ENCODE peak calls at places on chromosomes 3 and 15, in four cellular contexts. R is K562, I is HepG2, M is GM12878. C is an unnamed sample.

GRCh38 chr3:160038862-160039562 is 50.4 kb downstream of the IL12A start:
- DNase-seq in R (no peak), I (no peak), M (no peak), C (peak; percentile 54)

GRCh38 chr3:177347611-177348010 is 150.3 kb upstream of the TBL1XR1 start:
- DNase-seq in R (no peak), I (no peak), M (no peak), C (no peak)

GRCh38 chr3:123194552-123194951 is 7.2 kb upstream of the SEC22A start:
- DNase-seq in R (peak; percentile 46), I (peak; percentile 38), M (no peak), C (peak; percentile 83)

GRCh38 chr3:127483902-127484591 is 106.5 kb downstream of the TPRA1 start:
- DNase-seq in R (no peak), I (no peak), M (peak; percentile 38), C (no peak)

GRCh38 chr15:87877114-87877810 is 379.3 kb downstream of the NTRK3 start:
- DNase-seq in R (peak; percentile 11), I (no peak), M (no peak), C (no peak)

GRCh38 chr3:52636673-52637072 is 49.0 kb downstream of the PBRM1 start:
- DNase-seq in R (no peak), I (no peak), M (no peak), C (no peak)

GRCh38 chr3:66985336-66985920 is 12.7 kb upstream of the KBTBD8 start:
- DNase-seq in R (no peak), I (no peak), M (no peak), C (no peak)

GRCh38 chr15:23441204-23441603 is 5.8 kb downstream of the GOLGA6L2 start:
- DNase-seq in R (no peak), I (no peak), M (no peak), C (no peak)

GRCh38 chr15:98684441-98684840 is 36.1 kb downstream of the IGF1R start:
- DNase-seq in R (no peak), I (no peak), M (no peak), C (no peak)

GRCh38 chr3:175598740-175599139 is 739.6 kb downstream of the NAALADL2 start:
- DNase-seq in R (no peak), I (no peak), M (no peak), C (no peak)

GRCh38 chr15:68712886-68713285 is 107.8 kb downstream of the ANP32A start:
- DNase-seq in R (no peak), I (no peak), M (no peak), C (no peak)

GRCh38 chr3:183912895-183913579 is 28.4 kb upstream of the PARL start:
- DNase-seq in R (no peak), I (peak; percentile 55), M (no peak), C (no peak)

GRCh38 chr3:61560452-61561373 is 658 bp upstream of the PTPRG start:
- DNase-seq in R (no peak), I (peak; percentile 81), M (no peak), C (peak; percentile 81)

GRCh38 chr15:59152694-59153450 is 47.9 kb downstream of the CCNB2 start:
- DNase-seq in R (no peak), I (no peak), M (no peak), C (no peak)

GRCh38 chr3:149273096-149273751 is 51.6 kb upstream of the CP start:
- DNase-seq in R (peak; percentile 51), I (peak; percentile 81), M (peak; percentile 45), C (peak; percentile 30)

GRCh38 chr3:138974467-138974866 is 27.4 kb downstream of the FOXL2NB start:
- DNase-seq in R (no peak), I (no peak), M (no peak), C (no peak)

GRCh38 chr3:69231929-69232437 is 109.6 kb upstream of the LMOD3 start:
- DNase-seq in R (no peak), I (no peak), M (no peak), C (no peak)

GRCh38 chr3:77859131-77859530 is 819.2 kb downstream of the ROBO2 start:
- DNase-seq in R (no peak), I (no peak), M (no peak), C (no peak)

GRCh38 chr3:171115667-171116066 is 89.1 kb upstream of the SLC2A2 start:
- DNase-seq in R (no peak), I (no peak), M (peak; percentile 5), C (no peak)

GRCh38 chr3:10926831-10927521 is 65.6 kb upstream of the SLC6A1 start:
- DNase-seq in R (no peak), I (no peak), M (no peak), C (no peak)

GRCh38 chr3:134543113-134543512 is 57.3 kb downstream of the CEP63 start:
- DNase-seq in R (no peak), I (no peak), M (no peak), C (no peak)

GRCh38 chr3:70065666-70066253 is 66.2 kb downstream of the SAMMSON start:
- DNase-seq in R (no peak), I (no peak), M (no peak), C (peak; percentile 37)

GRCh38 chr3:114270019-114270418 is 23.8 kb upstream of the TIGIT start:
- DNase-seq in R (no peak), I (no peak), M (no peak), C (no peak)

GRCh38 chr15:80424381-80424780 is 20.2 kb downstream of the ARNT2 start:
- DNase-seq in R (no peak), I (no peak), M (no peak), C (no peak)

GRCh38 chr3:48855681-48856447 is 8.2 kb upstream of the PRKAR2A start:
- DNase-seq in R (no peak), I (peak; percentile 87), M (no peak), C (no peak)

GRCh38 chr15:74758736-74759135 is 10.1 kb downstream of the CYP1A2 start:
- DNase-seq in R (no peak), I (no peak), M (no peak), C (no peak)

GRCh38 chr3:177754508-177754921 is 557.2 kb upstream of the TBL1XR1 start:
- DNase-seq in R (no peak), I (no peak), M (no peak), C (no peak)

GRCh38 chr3:175207361-175207760 is 348.2 kb downstream of the NAALADL2 start:
- DNase-seq in R (no peak), I (no peak), M (no peak), C (no peak)

GRCh38 chr3:30607032-30607833 is 832 bp downstream of the TGFBR2 start:
- DNase-seq in R (no peak), I (no peak), M (no peak), C (peak; percentile 66)

GRCh38 chr15:85142324-85142723 is 160.7 kb downstream of the PDE8A start:
- DNase-seq in R (no peak), I (no peak), M (no peak), C (no peak)

GRCh38 chr15:74598126-74598842 is 17.4 kb upstream of the CLK3 start:
- DNase-seq in R (peak; percentile 100), I (peak; percentile 84), M (peak; percentile 69), C (peak; percentile 91)

GRCh38 chr3:104359546-104359945 is 1007.2 kb upstream of the ALCAM start:
- DNase-seq in R (no peak), I (no peak), M (no peak), C (no peak)

GRCh38 chr3:50100956-50101845 is 12.5 kb downstream of the RBM5 start:
- DNase-seq in R (no peak), I (no peak), M (no peak), C (no peak)

GRCh38 chr15:85757073-85757938 is 37.4 kb downstream of the KLHL25 start:
- DNase-seq in R (no peak), I (no peak), M (no peak), C (no peak)

GRCh38 chr3:131730581-131730980 is 227.8 kb upstream of the MRPL3 start:
- DNase-seq in R (no peak), I (no peak), M (no peak), C (no peak)

GRCh38 chr15:100761253-100761935 is 118.2 kb upstream of the ALDH1A3 start:
- DNase-seq in R (no peak), I (no peak), M (no peak), C (peak; percentile 3)

GRCh38 chr3:188712257-188712924 is 459.4 kb upstream of the TPRG1 start:
- DNase-seq in R (no peak), I (peak; percentile 83), M (no peak), C (no peak)

DNA sequence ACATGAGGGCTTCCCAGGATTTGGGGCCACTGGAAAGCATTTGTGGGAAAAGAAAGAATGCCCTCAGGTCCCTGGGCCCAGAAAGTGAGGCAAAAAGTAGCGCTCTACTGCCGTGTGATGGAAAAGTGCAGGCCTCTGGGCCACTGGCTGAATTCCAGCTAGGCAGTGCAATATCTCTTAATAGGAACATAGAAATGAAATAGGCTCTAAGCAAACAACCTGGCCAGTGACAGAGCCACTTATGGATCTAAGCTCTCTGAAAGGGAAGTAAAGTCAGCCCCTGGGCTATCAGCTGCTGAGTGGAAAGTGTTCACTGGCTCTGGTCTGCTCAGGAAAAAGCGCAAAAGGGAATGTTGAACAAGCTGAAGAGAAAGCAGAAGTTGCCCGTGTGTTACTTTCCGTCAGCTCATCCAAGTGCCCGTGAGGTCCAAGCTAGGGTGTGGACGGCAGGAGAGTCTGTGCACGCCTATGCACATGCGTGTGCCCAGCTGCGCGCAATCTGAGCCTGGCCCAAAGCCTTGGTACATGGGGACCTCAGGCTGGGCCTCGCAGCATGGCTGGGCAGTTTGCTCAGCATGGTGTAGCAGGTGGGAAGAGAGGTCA is 73.9 kb upstream of the RAD18 start:
- DNase-seq in R (no peak), I (no peak), M (no peak), C (no peak)
- TF ChIP-seq ETV6 in R (no peak), I (no peak), M (no peak), C (no peak)

DNA sequence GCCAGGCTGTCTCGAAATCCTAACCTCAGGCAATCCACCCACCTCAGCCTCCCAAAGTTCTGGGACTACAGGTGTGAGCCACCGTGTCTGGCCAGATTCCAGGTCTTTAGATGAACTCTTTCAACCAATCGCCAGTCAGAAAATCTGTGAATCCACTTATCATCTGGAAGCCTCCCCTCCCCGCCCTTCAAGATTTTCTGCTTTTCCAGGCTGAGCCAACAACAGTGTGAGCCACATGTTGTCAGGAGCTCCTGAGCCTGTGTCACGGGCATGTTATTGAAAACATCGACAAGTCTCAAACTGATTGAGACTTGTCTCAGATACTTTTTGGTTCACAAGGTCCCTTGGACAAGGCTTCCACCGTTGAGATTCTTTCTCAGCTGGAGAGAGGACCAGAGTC is 52.0 kb upstream of the TRPM1 start:
- DNase-seq in R (no peak), I (no peak), M (no peak), C (no peak)
- TF ChIP-seq CREM in R (no peak), I (no peak), M (no peak), C (no peak)

DNA sequence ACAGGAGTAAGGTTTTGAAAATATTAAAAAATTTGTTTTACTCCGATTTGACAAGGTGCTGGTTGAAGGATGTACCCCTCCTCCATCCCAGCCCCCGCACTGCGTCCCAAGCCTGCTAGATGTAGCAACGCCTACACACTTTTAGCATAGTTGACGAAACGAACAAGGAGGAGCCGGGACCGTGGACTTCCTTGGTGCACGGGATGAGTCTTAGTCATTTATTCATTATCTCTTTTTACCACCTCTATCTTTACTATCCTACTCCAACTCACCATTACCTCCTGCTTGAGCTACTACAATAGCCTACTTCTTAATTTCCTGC is 10.6 kb downstream of the PRICKLE2 start:
- DNase-seq in R (no peak), I (no peak), M (no peak), C (no peak)
- TF ChIP-seq ETV6 in R (no peak), I (no peak), M (no peak), C (no peak)

DNA sequence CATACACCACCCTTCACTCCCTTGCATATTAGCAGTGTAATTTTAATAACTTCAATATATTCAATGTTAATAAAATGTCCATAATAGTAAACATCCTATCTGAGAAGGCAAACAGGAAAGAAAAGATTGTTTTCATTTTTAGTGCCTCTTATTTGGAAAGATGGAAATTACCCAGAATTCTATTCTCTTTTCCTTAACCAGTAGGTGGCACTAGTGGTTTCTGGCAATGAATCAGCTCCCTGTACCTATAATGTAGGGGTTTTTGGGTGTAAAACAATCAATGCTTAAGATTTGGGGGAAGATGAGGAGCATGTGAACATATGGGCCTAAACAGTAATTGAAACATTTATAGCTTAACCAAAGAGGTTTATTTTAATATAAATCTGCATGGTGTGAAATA is 5.7 kb upstream of the SEMA6D start:
- DNase-seq in R (no peak), I (peak; percentile 1), M (no peak), C (no peak)
- TF ChIP-seq CREM in R (no peak), I (no peak), M (no peak), C (no peak)